ENCODE peak calls at places on chromosomes 16 and 17, in four cellular contexts. Z, B, S and J are unnamed samples.

GRCh38 chr17:27523712-27524111 is 67.5 kb downstream of the KSR1 start:
- DNase-seq in Z (no peak), B (no peak), S (no peak), J (no peak)

GRCh38 chr17:9509236-9509813 is 66.3 kb downstream of the STX8 start:
- DNase-seq in Z (no peak), B (no peak), S (no peak), J (no peak)

GRCh38 chr17:39866013-39866730 is 1.8 kb upstream of the ZPBP2 start:
- DNase-seq in Z (no peak), B (no peak), S (no peak), J (no peak)

GRCh38 chr17:65297916-65298315 is 160.7 kb downstream of the RGS9 start:
- DNase-seq in Z (no peak), B (no peak), S (no peak), J (no peak)

GRCh38 chr16:73058221-73058615 is 10.3 kb upstream of the ZFHX3 start:
- DNase-seq in Z (no peak), B (peak; percentile 62), S (no peak), J (peak; percentile 80)

GRCh38 chr17:57906910-57907309 is 48.3 kb downstream of the CUEDC1 start:
- DNase-seq in Z (no peak), B (no peak), S (peak; percentile 48), J (no peak)

GRCh38 chr17:40491486-40491885 is 9.9 kb downstream of the TNS4 start:
- DNase-seq in Z (no peak), B (no peak), S (no peak), J (no peak)

GRCh38 chr16:89712476-89712805 is 8.3 kb downstream of the VPS9D1 start:
- DNase-seq in Z (no peak), B (no peak), S (no peak), J (peak; percentile 17)

GRCh38 chr17:7445011-7445927 is at the start of gene CHRNB1:
- DNase-seq in Z (peak; percentile 90), B (peak; percentile 78), S (peak; percentile 68), J (peak; percentile 85)

DNA sequence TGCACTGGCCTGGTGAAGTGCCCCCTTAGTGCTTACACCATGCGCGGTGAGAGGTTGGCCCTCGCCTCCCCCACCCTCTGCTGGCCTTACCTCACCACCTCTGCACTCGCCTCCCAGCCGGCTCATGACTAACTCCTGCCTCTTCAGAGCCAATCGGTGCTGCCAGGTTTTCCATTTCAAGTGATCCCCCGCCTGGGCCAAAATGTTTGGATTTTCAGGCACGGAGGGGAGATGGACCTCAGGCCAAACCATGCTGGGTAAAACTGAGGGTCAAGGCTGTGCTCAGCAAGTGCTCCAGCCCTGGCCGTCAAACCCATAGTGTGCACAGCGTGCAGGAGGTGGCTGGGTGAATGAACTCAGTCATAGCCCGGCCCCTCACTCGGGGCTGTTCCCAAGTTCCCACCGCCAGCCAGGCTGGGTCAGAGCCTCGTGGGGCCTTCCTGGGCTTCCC is 175.4 kb downstream of the SEC14L1 start:
- DNase-seq in Z (peak; percentile 42), B (no peak), S (peak; percentile 54), J (peak; percentile 76)
- H3K4me3 ChIP-seq in Z (no peak overlapping the region), B (no peak overlapping the region), S (no peak overlapping the region), J (no peak overlapping the region)

DNA sequence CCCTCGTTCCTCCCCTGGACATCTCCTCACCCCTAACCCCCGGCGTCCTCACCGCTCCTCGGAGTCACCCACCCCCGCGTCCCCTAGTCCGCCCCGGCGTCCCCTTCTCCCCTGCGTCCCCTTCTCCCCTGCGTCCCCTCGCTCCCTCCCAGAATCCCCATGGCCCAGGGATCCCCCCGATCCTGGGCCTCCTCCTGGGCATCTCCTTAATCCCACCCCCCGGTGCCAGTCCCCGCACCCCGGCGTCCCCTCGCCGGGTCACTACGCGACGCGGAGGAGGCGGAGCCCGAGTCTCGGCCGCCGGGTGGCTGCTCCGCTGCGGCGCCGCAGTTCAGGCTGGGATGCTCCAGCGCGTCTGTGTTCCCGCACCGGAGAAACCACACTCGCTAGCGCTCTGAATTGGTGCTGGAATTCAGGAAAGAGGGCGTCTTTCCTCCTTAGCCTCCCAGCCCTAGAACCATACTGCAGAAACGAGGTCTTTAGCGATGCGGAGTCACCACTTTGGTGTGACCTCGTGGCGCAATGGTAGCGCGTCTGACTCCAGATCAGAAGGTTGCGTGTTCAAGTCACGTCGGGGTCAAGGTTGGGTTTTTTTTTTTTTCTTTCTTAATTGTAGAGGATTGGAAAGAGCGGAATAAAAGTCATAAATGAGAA is 25.9 kb upstream of the SLC47A1 start:
- DNase-seq in Z (peak; percentile 96), B (peak; percentile 91), S (peak; percentile 95), J (peak; percentile 94)
- H3K27ac ChIP-seq in Z (peak overlapping the region; percentile 53), B (peak overlapping the region; percentile 96), S (peak overlapping the region; percentile 95), J (peak overlapping the region; percentile 95)

GRCh38 chr17:66542967-66543525 is 240.6 kb downstream of the PRKCA start:
- DNase-seq in Z (no peak), B (no peak), S (no peak), J (no peak)
- H3K4me3 ChIP-seq in Z (no peak overlapping the region), B (no peak overlapping the region), S (no peak overlapping the region), J (no peak overlapping the region)

DNA sequence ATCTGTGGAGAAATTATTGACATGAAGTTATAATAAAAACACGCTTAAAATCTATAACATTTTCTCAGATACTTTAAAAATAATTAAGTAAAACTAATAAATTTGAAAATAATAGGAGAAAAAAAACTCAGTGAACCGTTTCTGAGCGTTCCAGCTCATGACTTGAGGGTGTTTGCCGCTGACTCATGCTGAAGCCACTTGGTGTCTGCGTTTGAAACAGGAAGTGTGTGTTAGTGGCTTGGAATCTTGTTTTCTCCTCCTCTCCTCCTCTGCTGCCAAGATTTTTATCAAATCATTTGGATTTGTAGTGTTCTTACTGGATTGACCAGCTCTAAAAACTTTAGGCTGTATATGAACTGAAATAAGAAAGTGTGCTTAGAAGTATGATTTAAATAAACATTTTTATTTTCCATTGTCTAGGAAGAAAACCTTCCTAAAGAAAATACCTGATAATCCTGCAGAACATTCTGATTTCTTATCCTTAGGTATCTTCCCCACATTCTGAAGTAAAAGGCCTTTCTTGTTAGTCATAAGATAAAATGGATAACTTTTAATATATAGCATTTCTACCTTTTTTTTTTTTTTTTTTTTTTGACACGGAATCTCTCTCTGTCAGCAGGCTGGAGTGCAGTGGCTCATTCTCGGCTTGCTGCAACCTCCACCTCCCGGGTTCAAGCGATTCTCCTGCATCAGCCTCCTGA is 30.8 kb downstream of the USP10 start:
- DNase-seq in Z (no peak), B (peak; percentile 63), S (peak; percentile 87), J (peak; percentile 84)
- H3K27ac ChIP-seq in Z (no peak overlapping the region), B (peak overlapping the region; percentile 74), S (peak overlapping the region; percentile 92), J (peak overlapping the region; percentile 61)

GRCh38 chr16:47055136-47055885 is 81.8 kb upstream of the DNAJA2 start:
- DNase-seq in Z (peak; percentile 43), B (no peak), S (no peak), J (no peak)
- H3K4me3 ChIP-seq in Z (no peak overlapping the region), B (no peak overlapping the region), S (no peak overlapping the region), J (no peak overlapping the region)